ENCODE peak calls at places on chromosomes 6 and 20, in eight cellular contexts. N, M, J, V, X, Q, T and Y are unnamed samples.

GRCh38 chr20:7470912-7471311 is 469.3 kb downstream of the HAO1 start:
- DNase-seq in V (no peak), X (no peak), Q (no peak), M (no peak), T (no peak), J (no peak), N (no peak), Y (no peak)

GRCh38 chr6:89375427-89375868 is 22.9 kb upstream of the UBE2J1 start:
- DNase-seq in J (peak; percentile 32), Q (peak; percentile 25), V (peak; percentile 34), N (no peak), X (peak; percentile 94), T (peak; percentile 81), M (peak; percentile 61), Y (no peak)

GRCh38 chr6:128659878-128660622 is 139.7 kb upstream of the PTPRK start:
- DNase-seq in Q (no peak), M (no peak), X (no peak), T (no peak), N (no peak), V (no peak), J (peak; percentile 30), Y (no peak)

GRCh38 chr20:58004900-58005299 is 223.6 kb downstream of the ANKRD60 start:
- DNase-seq in M (no peak), N (no peak), Q (no peak), J (no peak), T (no peak), V (no peak), X (peak; percentile 42), Y (no peak)

GRCh38 chr20:45117581-45117980 is 2.6 kb upstream of the WFDC5 start:
- DNase-seq in Q (no peak), V (no peak), X (no peak), M (no peak), N (no peak), T (no peak), J (no peak), Y (no peak)

GRCh38 chr20:58718121-58718563 is 25.5 kb downstream of the NPEPL1 start:
- DNase-seq in J (no peak), X (no peak), T (no peak), V (no peak), Q (no peak), N (no peak), M (no peak), Y (peak; percentile 81)

GRCh38 chr6:113442040-113442439 is 415.1 kb upstream of the MARCKS start:
- DNase-seq in V (no peak), M (no peak), J (no peak), X (no peak), N (no peak), T (no peak), Q (no peak), Y (no peak)

GRCh38 chr6:169807699-169808607 is 56.5 kb downstream of the ERMARD start:
- DNase-seq in J (no peak), T (no peak), V (no peak), Q (no peak), N (no peak), X (no peak), M (no peak), Y (no peak)

GRCh38 chr6:82954351-82954750 is 111.3 kb downstream of the UBE3D start:
- DNase-seq in V (no peak), N (no peak), X (no peak), Q (no peak), J (no peak), M (no peak), T (no peak), Y (no peak)

DNA sequence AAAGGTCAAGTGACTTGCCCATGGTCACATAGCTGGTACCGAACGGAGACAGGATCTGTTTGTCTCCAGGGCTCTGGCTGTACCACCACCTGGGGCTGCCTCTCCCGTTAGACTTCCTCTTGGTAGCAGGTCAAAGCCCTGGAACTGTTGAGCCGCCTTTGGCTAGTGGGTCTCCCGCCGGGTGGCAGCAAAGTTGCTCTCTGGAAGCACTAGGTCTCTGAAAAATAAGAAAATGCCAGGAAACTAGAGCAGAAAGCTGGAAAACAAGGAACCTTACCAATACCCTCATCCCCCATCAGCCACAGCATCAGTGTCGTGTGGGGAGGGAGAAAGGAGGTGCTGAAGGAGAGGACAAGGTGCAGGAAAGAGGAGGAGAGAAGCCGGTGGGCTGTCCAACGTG is 291.0 kb upstream of the SUPT3H start:
- DNase-seq in N (no peak), T (no peak), V (no peak), J (no peak), X (no peak), Q (no peak), M (no peak), Y (no peak)
- TF ChIP-seq CTCF in N (no peak), T (no peak), V (no peak), J (no peak), X (no peak), Q (no peak), M (no peak), Y (no peak)

DNA sequence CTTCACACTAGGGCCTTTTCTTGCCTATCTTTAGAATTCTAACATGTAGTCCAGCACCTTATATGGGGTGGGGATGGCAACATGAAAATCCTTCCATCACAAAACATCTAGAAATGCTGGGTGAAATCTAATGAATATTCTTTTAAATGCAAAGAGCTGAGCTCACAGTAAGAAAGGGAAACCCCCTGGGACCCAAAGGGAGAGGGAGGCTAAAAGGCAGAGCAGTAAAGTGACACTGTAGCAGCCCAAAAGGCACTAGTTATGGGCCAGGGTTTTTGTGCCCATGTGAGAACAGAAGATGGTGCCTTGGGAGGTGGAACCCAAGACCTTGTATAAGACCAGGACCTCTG is 66.7 kb downstream of the TRAM2 start:
- DNase-seq in N (no peak), T (no peak), X (no peak), J (no peak), Q (no peak), M (no peak), V (no peak), Y (no peak)
- TF ChIP-seq CTCF in N (no peak), T (no peak), X (no peak), J (no peak), Q (no peak), M (no peak), V (no peak), Y (no peak)

GRCh38 chr20:42406826-42407225 is 782.9 kb downstream of the PTPRT start:
- DNase-seq in Q (no peak), M (no peak), V (no peak), N (no peak), X (no peak), J (no peak), T (no peak), Y (no peak)
- TF ChIP-seq CTCF in Q (no peak), M (no peak), V (no peak), N (no peak), X (no peak), J (no peak), T (no peak), Y (no peak)

GRCh38 chr6:43311681-43312080 is 3.1 kb upstream of the CRIP3 start:
- DNase-seq in T (no peak), V (no peak), J (no peak), X (no peak), N (no peak), M (no peak), Q (no peak), Y (no peak)

GRCh38 chr6:43308990-43309477 is 408 bp upstream of the CRIP3 start:
- DNase-seq in M (no peak), Q (no peak), J (no peak), X (no peak), T (no peak), V (no peak), N (no peak), Y (no peak)

GRCh38 chr6:43310624-43311023 is 2.0 kb upstream of the CRIP3 start:
- DNase-seq in Q (no peak), X (no peak), J (no peak), T (no peak), N (no peak), V (no peak), M (no peak), Y (no peak)

GRCh38 chr6:43308101-43308989 is at the start of gene CRIP3:
- DNase-seq in V (peak; percentile 54), Q (peak; percentile 44), M (no peak), X (peak; percentile 57), J (peak; percentile 40), T (peak; percentile 56), N (peak; percentile 56), Y (no peak)

GRCh38 chr6:43310137-43310536 is 1.5 kb upstream of the CRIP3 start:
- DNase-seq in T (no peak), N (no peak), J (peak; percentile 12), M (no peak), X (no peak), Q (no peak), V (no peak), Y (no peak)
- TF ChIP-seq CTCF in T (no peak), N (no peak), J (no peak), M (no peak), X (no peak), Q (no peak), V (no peak), Y (no peak)

GRCh38 chr6:298233-299049 is 6.2 kb downstream of the DUSP22 start:
- DNase-seq in Q (no peak), V (no peak), N (no peak), J (no peak), M (no peak), X (no peak), T (peak; percentile 54), Y (no peak)

GRCh38 chr6:299050-299980 is 7.0 kb downstream of the DUSP22 start:
- DNase-seq in T (no peak), M (no peak), V (no peak), J (no peak), X (peak; percentile 52), Q (no peak), N (peak; percentile 14), Y (peak; percentile 92)

GRCh38 chr6:300494-301198 is 8.4 kb downstream of the DUSP22 start:
- DNase-seq in Q (no peak), V (no peak), N (no peak), J (no peak), X (no peak), M (no peak), T (no peak), Y (peak; percentile 65)

GRCh38 chr6:301526-301925 is 9.2 kb downstream of the DUSP22 start:
- DNase-seq in M (no peak), V (no peak), N (no peak), Q (no peak), X (no peak), T (no peak), J (no peak), Y (no peak)

GRCh38 chr6:300026-300425 is 7.7 kb downstream of the DUSP22 start:
- DNase-seq in V (no peak), X (no peak), T (no peak), Q (no peak), J (no peak), N (no peak), M (no peak), Y (peak; percentile 88)
- TF ChIP-seq CTCF in V (no peak), X (no peak), T (no peak), Q (no peak), J (no peak), N (no peak), M (no peak), Y (no peak)

GRCh38 chr6:157323924-157324276 is 581 bp upstream of the TMEM242 start:
- DNase-seq in J (peak; percentile 80), N (peak; percentile 87), X (peak; percentile 83), V (peak; percentile 35), M (peak; percentile 73), T (peak; percentile 65), Q (peak; percentile 80), Y (no peak)
- TF ChIP-seq CTCF in J (peak; percentile 14), N (peak; percentile 28), X (no peak), V (no peak), M (no peak), T (peak; percentile 21), Q (no peak), Y (peak; percentile 35)

GRCh38 chr6:132816665-132817064 is 2.3 kb downstream of the RPS12 start:
- DNase-seq in T (peak; percentile 24), M (no peak), X (no peak), N (no peak), Q (no peak), V (no peak), J (no peak), Y (no peak)
- TF ChIP-seq CTCF in T (peak; percentile 61), M (no peak), X (no peak), N (no peak), Q (no peak), V (no peak), J (no peak), Y (peak; percentile 28)